ENCODE peak calls at places on chromosomes 3 and 15, in four cellular contexts. One of them, this sample, is unnamed.
A peak's percentile ranks its signal among the peaks of the same experiment; 100 is the strongest.

GRCh38 chr15:78055923-78056713 is 21.4 kb downstream of the TBC1D2B start:
- DNase-seq in left ventricle myocardium inferior: no peak
- DNase-seq in AG04450: no peak
- DNase-seq in PC-3: peak; percentile 50
- DNase-seq in this sample: no peak

GRCh38 chr3:147758786-147759185 is 349.6 kb downstream of the ZIC1 start:
- DNase-seq in PC-3: no peak
- DNase-seq in left ventricle myocardium inferior: no peak
- DNase-seq in AG04450: no peak
- DNase-seq in this sample: no peak

GRCh38 chr15:80403712-80404056 is 498 bp upstream of the ARNT2 start:
- DNase-seq in AG04450: no peak
- DNase-seq in PC-3: no peak
- DNase-seq in left ventricle myocardium inferior: peak; percentile 22
- DNase-seq in this sample: no peak

GRCh38 chr3:17009831-17010230 is 125.1 kb downstream of the PLCL2 start:
- DNase-seq in PC-3: no peak
- DNase-seq in AG04450: no peak
- DNase-seq in left ventricle myocardium inferior: no peak
- DNase-seq in this sample: no peak

GRCh38 chr3:25904248-25904647 is 114.4 kb downstream of the OXSM start:
- DNase-seq in AG04450: no peak
- DNase-seq in PC-3: no peak
- DNase-seq in left ventricle myocardium inferior: no peak
- DNase-seq in this sample: no peak

GRCh38 chr3:131221731-131222130 is 159.8 kb upstream of the NUDT16 start:
- DNase-seq in AG04450: peak; percentile 23
- DNase-seq in left ventricle myocardium inferior: no peak
- DNase-seq in PC-3: peak; percentile 7
- DNase-seq in this sample: no peak

GRCh38 chr3:23888617-23889228 is 28.1 kb downstream of the NKIRAS1 start:
- DNase-seq in left ventricle myocardium inferior: no peak
- DNase-seq in AG04450: no peak
- DNase-seq in PC-3: peak; percentile 72
- DNase-seq in this sample: no peak

GRCh38 chr3:127899769-127900168 is 15.3 kb upstream of the KBTBD12 start:
- DNase-seq in left ventricle myocardium inferior: no peak
- DNase-seq in AG04450: no peak
- DNase-seq in PC-3: no peak
- DNase-seq in this sample: no peak

GRCh38 chr3:49648354-49649057 is 25.6 kb upstream of the APEH start:
- DNase-seq in left ventricle myocardium inferior: no peak
- DNase-seq in AG04450: no peak
- DNase-seq in PC-3: no peak
- DNase-seq in this sample: peak; percentile 48

GRCh38 chr15:73273181-73274002 is 95.4 kb downstream of the HCN4 start:
- DNase-seq in left ventricle myocardium inferior: no peak
- DNase-seq in AG04450: peak; percentile 16
- DNase-seq in PC-3: peak; percentile 63
- DNase-seq in this sample: peak; percentile 53

GRCh38 chr3:146432066-146432465 is 37.3 kb downstream of the PLSCR2 start:
- DNase-seq in left ventricle myocardium inferior: no peak
- DNase-seq in AG04450: no peak
- DNase-seq in PC-3: no peak
- DNase-seq in this sample: no peak

GRCh38 chr3:194130807-194131589 is 5.0 kb upstream of the HES1 start:
- DNase-seq in PC-3: peak; percentile 97
- DNase-seq in left ventricle myocardium inferior: no peak
- DNase-seq in AG04450: no peak
- DNase-seq in this sample: peak; percentile 22

GRCh38 chr3:115217678-115218451 is 70.8 kb upstream of the ZBTB20 start:
- DNase-seq in left ventricle myocardium inferior: no peak
- DNase-seq in PC-3: peak; percentile 72
- DNase-seq in AG04450: peak; percentile 47
- DNase-seq in this sample: no peak

GRCh38 chr15:28933710-28934445 is 48.1 kb downstream of the APBA2 start:
- DNase-seq in PC-3: no peak
- DNase-seq in AG04450: no peak
- DNase-seq in left ventricle myocardium inferior: no peak
- DNase-seq in this sample: no peak

GRCh38 chr3:46089237-46090011 is 62.1 kb upstream of the XCR1 start:
- DNase-seq in AG04450: peak; percentile 65
- DNase-seq in PC-3: peak; percentile 88
- DNase-seq in left ventricle myocardium inferior: peak; percentile 43
- DNase-seq in this sample: peak; percentile 58

GRCh38 chr3:151290673-151291072 is 12.3 kb upstream of the P2RY14 start:
- DNase-seq in AG04450: no peak
- DNase-seq in left ventricle myocardium inferior: no peak
- DNase-seq in PC-3: peak; percentile 78
- DNase-seq in this sample: no peak

GRCh38 chr3:127700406-127700805 is 27.7 kb downstream of the ABTB1 start:
- DNase-seq in left ventricle myocardium inferior: no peak
- DNase-seq in PC-3: no peak
- DNase-seq in AG04450: no peak
- DNase-seq in this sample: no peak

GRCh38 chr3:38560284-38560683 is 64.1 kb downstream of the EXOG start:
- DNase-seq in AG04450: no peak
- DNase-seq in left ventricle myocardium inferior: no peak
- DNase-seq in PC-3: no peak
- DNase-seq in this sample: peak; percentile 38

GRCh38 chr3:161026612-161027217 is 78.4 kb downstream of the B3GALNT1 start:
- DNase-seq in PC-3: no peak
- DNase-seq in AG04450: no peak
- DNase-seq in left ventricle myocardium inferior: no peak
- DNase-seq in this sample: no peak

GRCh38 chr3:43394071-43394501 is 107.7 kb downstream of the SNRK start:
- DNase-seq in PC-3: peak; percentile 15
- DNase-seq in AG04450: no peak
- DNase-seq in left ventricle myocardium inferior: peak; percentile 80
- DNase-seq in this sample: peak; percentile 74

DNA sequence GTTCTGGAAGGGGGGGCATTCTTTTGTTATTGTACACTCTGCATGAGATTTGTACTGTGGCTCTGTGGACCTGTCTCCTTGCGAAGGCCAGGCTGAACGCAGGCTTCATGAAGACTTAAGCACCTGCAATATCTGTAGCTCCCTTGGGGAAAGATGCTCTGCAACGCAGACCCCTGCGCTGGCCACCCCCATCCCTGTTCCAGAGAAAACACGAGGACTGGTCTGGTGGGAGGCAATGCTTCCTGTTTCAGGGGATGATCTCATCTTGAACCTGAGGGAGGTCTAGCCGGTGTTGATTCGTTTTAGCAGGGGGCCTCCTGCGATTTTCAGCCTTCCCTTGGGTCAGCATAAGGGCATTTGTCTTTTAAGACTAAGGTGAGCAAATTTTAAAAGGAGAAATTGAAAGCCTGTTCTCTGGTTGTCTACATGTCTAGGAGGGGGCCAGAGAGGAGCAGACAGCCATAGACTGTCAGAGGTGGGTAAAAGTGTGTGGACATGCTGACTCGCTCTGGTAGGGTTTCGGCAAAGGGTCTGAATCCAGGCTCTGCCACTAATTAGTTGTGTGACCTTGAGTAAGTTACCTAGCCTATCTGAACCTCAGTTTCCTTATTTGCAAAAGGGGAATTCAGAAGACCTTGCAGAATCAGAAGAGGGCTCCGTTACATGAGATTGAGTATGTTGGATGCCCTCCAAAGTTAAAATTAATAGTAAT is 80.9 kb upstream of the RASGRF1 start:
- DNase-seq in left ventricle myocardium inferior: no peak
- DNase-seq in PC-3: no peak
- DNase-seq in AG04450: no peak
- DNase-seq in this sample: no peak
- H3K27ac ChIP-seq in left ventricle myocardium inferior: no peak overlapping the region
- H3K27ac ChIP-seq in PC-3: no peak overlapping the region
- H3K27ac ChIP-seq in AG04450: no peak overlapping the region
- H3K27ac ChIP-seq in this sample: no peak overlapping the region

GRCh38 chr15:27165590-27165989 is 194.6 kb downstream of the GABRG3 start:
- DNase-seq in PC-3: no peak
- DNase-seq in AG04450: no peak
- DNase-seq in left ventricle myocardium inferior: no peak
- DNase-seq in this sample: no peak

GRCh38 chr15:27170866-27171265 is 199.9 kb downstream of the GABRG3 start:
- DNase-seq in PC-3: no peak
- DNase-seq in AG04450: no peak
- DNase-seq in left ventricle myocardium inferior: no peak
- DNase-seq in this sample: no peak

GRCh38 chr15:27172821-27173220 is 201.8 kb downstream of the GABRG3 start:
- DNase-seq in PC-3: no peak
- DNase-seq in AG04450: no peak
- DNase-seq in left ventricle myocardium inferior: no peak
- DNase-seq in this sample: no peak

DNA sequence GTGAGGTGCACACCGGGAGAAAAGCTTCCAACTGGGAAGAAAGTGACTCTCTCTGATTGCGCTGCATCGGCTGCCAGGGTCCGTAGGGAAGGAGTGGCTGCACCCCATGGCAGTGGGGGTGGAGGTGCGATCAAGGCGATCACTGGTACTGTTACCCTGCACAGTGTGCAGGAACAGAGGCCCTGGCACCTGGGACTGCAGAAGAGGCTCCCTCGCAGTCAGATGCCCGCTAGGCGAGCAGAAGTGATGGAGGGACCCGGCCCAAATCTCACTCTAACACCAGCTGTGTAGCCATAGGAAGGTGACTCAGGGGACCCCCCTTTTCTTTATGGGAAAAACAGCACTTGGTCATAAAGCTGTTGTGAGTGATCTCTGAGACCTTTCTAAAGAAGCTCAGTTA is 196.8 kb downstream of the GABRG3 start:
- DNase-seq in left ventricle myocardium inferior: no peak
- DNase-seq in PC-3: no peak
- DNase-seq in AG04450: no peak
- DNase-seq in this sample: no peak
- H3K27ac ChIP-seq in left ventricle myocardium inferior: no peak overlapping the region
- H3K27ac ChIP-seq in PC-3: no peak overlapping the region
- H3K27ac ChIP-seq in AG04450: no peak overlapping the region
- H3K27ac ChIP-seq in this sample: no peak overlapping the region

DNA sequence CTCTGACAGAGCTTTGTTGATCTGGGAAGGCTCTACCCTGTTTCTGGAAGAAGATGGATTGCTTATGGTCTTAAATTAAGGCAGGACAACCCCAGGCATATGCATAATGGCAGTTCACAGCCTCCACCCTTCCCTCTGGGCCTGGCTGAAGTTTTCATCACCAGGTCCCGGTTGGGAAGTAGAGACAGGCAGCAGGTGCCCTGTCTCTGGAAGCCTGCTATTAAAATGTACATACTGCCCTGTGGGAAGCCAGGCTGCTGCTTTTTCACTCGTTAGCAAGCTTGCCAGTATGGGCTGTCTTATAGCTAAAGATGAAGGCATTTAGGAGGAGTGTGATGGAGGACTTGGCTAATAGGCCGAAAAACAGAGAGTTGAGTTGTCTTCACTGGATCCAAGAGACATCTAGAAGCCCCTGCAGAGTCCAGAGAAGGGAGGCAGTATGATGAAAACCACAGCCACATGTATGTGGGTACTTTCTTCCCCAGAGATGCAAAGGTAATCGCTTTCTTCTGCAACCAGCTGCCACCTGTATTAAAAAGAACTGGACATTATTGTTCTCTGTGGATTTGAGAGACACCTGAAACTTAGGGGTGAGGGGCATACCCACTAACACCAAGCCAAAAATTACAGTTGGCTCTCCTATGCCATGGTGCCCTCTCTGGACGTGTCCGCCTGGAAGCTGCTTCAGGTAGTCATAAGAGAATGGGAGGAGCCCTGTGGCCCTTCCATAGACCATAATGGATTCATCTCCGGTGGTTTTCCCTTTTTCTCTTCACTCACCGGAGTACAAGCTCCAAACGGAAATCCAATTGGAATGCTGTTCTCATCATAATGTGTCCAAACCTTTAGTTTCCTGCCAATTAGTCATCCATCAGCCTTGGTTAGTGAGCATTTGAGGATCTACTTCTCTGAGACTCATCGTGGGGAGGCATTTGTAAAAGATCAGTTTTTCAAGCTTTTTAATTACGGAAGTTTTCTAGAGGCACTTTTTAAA is 34.6 kb downstream of the ABHD2 start:
- DNase-seq in PC-3: peak; percentile 88
- DNase-seq in AG04450: no peak
- DNase-seq in left ventricle myocardium inferior: no peak
- DNase-seq in this sample: no peak
- H3K27ac ChIP-seq in PC-3: peak overlapping the region; percentile 99
- H3K27ac ChIP-seq in AG04450: no peak overlapping the region
- H3K27ac ChIP-seq in left ventricle myocardium inferior: peak overlapping the region; percentile 95
- H3K27ac ChIP-seq in this sample: no peak overlapping the region

GRCh38 chr15:56733131-56734012 is at the start of gene ZNF280D:
- DNase-seq in AG04450: peak; percentile 66
- DNase-seq in PC-3: peak; percentile 73
- DNase-seq in left ventricle myocardium inferior: peak; percentile 92
- DNase-seq in this sample: peak; percentile 95
- H3K27ac ChIP-seq in AG04450: peak within 1 kb of the TSS; percentile 88
- H3K27ac ChIP-seq in PC-3: peak within 1 kb of the TSS; percentile 65
- H3K27ac ChIP-seq in left ventricle myocardium inferior: peak within 1 kb of the TSS; percentile 98
- H3K27ac ChIP-seq in this sample: peak within 1 kb of the TSS; percentile 92

GRCh38 chr15:45456212-45457106 is 66.1 kb downstream of the SLC30A4 start:
- DNase-seq in PC-3: peak; percentile 98
- DNase-seq in AG04450: peak; percentile 99
- DNase-seq in left ventricle myocardium inferior: no peak
- DNase-seq in this sample: no peak
- H3K27ac ChIP-seq in PC-3: peak overlapping the region; percentile 92
- H3K27ac ChIP-seq in AG04450: peak overlapping the region; percentile 99
- H3K27ac ChIP-seq in left ventricle myocardium inferior: no peak overlapping the region
- H3K27ac ChIP-seq in this sample: no peak overlapping the region

GRCh38 chr3:53235545-53235944 is 20.3 kb downstream of the TKT start:
- DNase-seq in AG04450: no peak
- DNase-seq in left ventricle myocardium inferior: no peak
- DNase-seq in PC-3: no peak
- DNase-seq in this sample: no peak
- H3K27ac ChIP-seq in AG04450: peak overlapping the region; percentile 94
- H3K27ac ChIP-seq in left ventricle myocardium inferior: peak overlapping the region; percentile 75
- H3K27ac ChIP-seq in PC-3: peak overlapping the region; percentile 91
- H3K27ac ChIP-seq in this sample: no peak overlapping the region

DNA sequence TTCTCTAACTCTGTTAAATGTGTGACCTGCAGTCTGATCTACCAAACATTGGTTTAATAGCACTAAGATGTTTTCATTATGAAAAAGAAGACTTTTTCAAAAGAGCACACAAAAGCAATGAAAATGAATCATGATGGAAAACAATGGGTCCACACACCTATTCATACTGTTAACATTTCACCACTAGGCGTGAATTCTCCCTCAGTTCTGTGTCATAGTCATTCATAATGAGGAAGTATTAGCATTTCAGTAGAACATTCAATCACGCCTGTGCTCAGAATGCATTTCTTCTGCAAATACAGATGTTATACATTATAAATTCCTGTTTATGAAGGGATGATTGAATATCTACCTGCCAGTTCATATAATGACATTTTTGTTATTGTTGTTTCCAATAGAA is 35.9 kb downstream of the EIF4E3 start:
- DNase-seq in AG04450: no peak
- DNase-seq in PC-3: no peak
- DNase-seq in left ventricle myocardium inferior: no peak
- DNase-seq in this sample: no peak
- H3K27ac ChIP-seq in AG04450: no peak overlapping the region
- H3K27ac ChIP-seq in PC-3: no peak overlapping the region
- H3K27ac ChIP-seq in left ventricle myocardium inferior: no peak overlapping the region
- H3K27ac ChIP-seq in this sample: no peak overlapping the region